ENCODE peak calls at places on chromosomes 1 and 21, in seven cellular contexts. W is NCI-H1417, I is anterior cingulate cortex, F is Ammon's horn, H is posterior cingulate gyrus, P is cardiac muscle cell, G is GM23248. X is an unnamed sample.

GRCh38 chr1:35567947-35568558 is 5.1 kb upstream of the TFAP2E start:
- DNase-seq in G (no peak), H (no peak), F (no peak), W (no peak), I (no peak), P (peak; percentile 17), X (no peak)

GRCh38 chr1:212678456-212679410 is 20.9 kb downstream of the BATF3 start:
- DNase-seq in F (peak; percentile 43), G (no peak), W (no peak), H (no peak), I (no peak), P (no peak), X (no peak)

GRCh38 chr1:88890790-88891317 is 513 bp downstream of the GTF2B start:
- DNase-seq in I (peak; percentile 47), F (peak; percentile 76), H (no peak), W (peak; percentile 45), G (peak; percentile 73), P (peak; percentile 62), X (peak; percentile 46)

GRCh38 chr1:240701412-240701811 is 89.5 kb upstream of the GREM2 start:
- DNase-seq in H (no peak), P (no peak), W (no peak), F (no peak), G (peak; percentile 85), I (no peak), X (no peak)

GRCh38 chr1:30523055-30524020 is 200.0 kb downstream of the MATN1 start:
- DNase-seq in G (peak; percentile 98), F (no peak), I (no peak), H (no peak), P (no peak), W (no peak), X (no peak)

GRCh38 chr1:9784508-9785133 is 39.1 kb downstream of the CLSTN1 start:
- DNase-seq in H (peak; percentile 66), I (no peak), G (peak; percentile 66), P (peak; percentile 77), F (peak; percentile 53), W (peak; percentile 68), X (peak; percentile 72)

GRCh38 chr1:34858901-34859441 is 578 bp downstream of the SMIM12 start:
- DNase-seq in I (peak; percentile 23), H (peak; percentile 83), W (no peak), G (peak; percentile 74), P (peak; percentile 16), F (no peak), X (no peak)

GRCh38 chr1:213131851-213132655 is 81.0 kb downstream of the RPS6KC1 start:
- DNase-seq in G (no peak), W (peak; percentile 49), H (no peak), P (no peak), F (no peak), I (no peak), X (peak; percentile 25)

GRCh38 chr1:41410462-41410861 is 49.2 kb downstream of the FOXO6 start:
- DNase-seq in F (no peak), H (no peak), W (no peak), P (no peak), G (no peak), I (no peak), X (no peak)

GRCh38 chr21:16587671-16588379 is 858.0 kb downstream of the USP25 start:
- DNase-seq in G (peak; percentile 89), W (peak; percentile 83), I (no peak), P (no peak), H (no peak), F (peak; percentile 42), X (peak; percentile 74)

GRCh38 chr1:158075078-158075477 is 81.6 kb downstream of the KIRREL1 start:
- DNase-seq in P (no peak), F (no peak), I (peak; percentile 15), G (no peak), W (peak; percentile 40), H (peak; percentile 88), X (no peak)

GRCh38 chr1:209626633-209627348 is 25.4 kb downstream of the LAMB3 start:
- DNase-seq in G (no peak), H (no peak), I (no peak), F (no peak), P (no peak), W (no peak), X (peak; percentile 58)

GRCh38 chr21:43308101-43308500 is 118.8 kb downstream of the SIK1 start:
- DNase-seq in P (no peak), F (no peak), H (peak; percentile 52), G (no peak), I (no peak), W (no peak), X (no peak)

GRCh38 chr1:218823291-218823900 is 350.3 kb upstream of the LYPLAL1 start:
- DNase-seq in F (no peak), P (no peak), G (peak; percentile 88), H (no peak), I (no peak), W (no peak), X (no peak)

GRCh38 chr1:203140743-203141520 is 13.4 kb downstream of the ADORA1 start:
- DNase-seq in F (no peak), P (peak; percentile 81), W (no peak), H (peak; percentile 86), G (no peak), I (no peak), X (no peak)

GRCh38 chr1:228884615-228885566 is 149.6 kb downstream of the RHOU start:
- DNase-seq in P (no peak), H (no peak), W (no peak), F (no peak), G (peak; percentile 15), I (no peak), X (no peak)

GRCh38 chr1:56715161-56715560 is 70.0 kb downstream of the PRKAA2 start:
- DNase-seq in F (no peak), G (peak; percentile 56), W (no peak), I (no peak), P (no peak), H (no peak), X (no peak)

GRCh38 chr1:25208127-25208526 is 24.2 kb downstream of the SYF2 start:
- DNase-seq in G (no peak), F (no peak), P (no peak), I (no peak), W (no peak), H (no peak), X (no peak)

GRCh38 chr1:100721502-100722205 is 2.1 kb downstream of the VCAM1 start:
- DNase-seq in I (no peak), P (peak; percentile 44), H (no peak), F (no peak), G (peak; percentile 94), W (no peak), X (no peak)

GRCh38 chr1:205001101-205001620 is 41.9 kb upstream of the CNTN2 start:
- DNase-seq in G (no peak), H (no peak), W (no peak), F (no peak), I (no peak), P (no peak), X (no peak)

GRCh38 chr1:34057751-34058150 is 107.3 kb downstream of the CSMD2 start:
- DNase-seq in H (no peak), G (no peak), I (no peak), P (peak; percentile 68), F (no peak), W (no peak), X (no peak)

X was measured in G401.